ENCODE peak calls at places on chromosomes 11 and 22, in nine cellular contexts. One of them, this sample, is unnamed.

GRCh38 chr11:34363363-34364084 is 5.7 kb upstream of the ABTB2 start:
- DNase-seq in astrocyte of the spinal cord: no peak
- DNase-seq in NCI-H2081: no peak
- DNase-seq in T-cell: no peak
- DNase-seq in NCI-H1417: no peak
- DNase-seq in GM04504: no peak
- DNase-seq in endothelial cell: no peak
- DNase-seq in K562: no peak
- DNase-seq in H54: no peak
- DNase-seq in this sample: no peak

GRCh38 chr11:70471254-70471653 is 72.9 kb downstream of the CTTN start:
- DNase-seq in astrocyte of the spinal cord: no peak
- DNase-seq in NCI-H2081: no peak
- DNase-seq in T-cell: no peak
- DNase-seq in NCI-H1417: no peak
- DNase-seq in GM04504: no peak
- DNase-seq in endothelial cell: peak; percentile 65
- DNase-seq in K562: peak; percentile 90
- DNase-seq in H54: peak; percentile 44
- DNase-seq in this sample: peak; percentile 78

GRCh38 chr22:37270928-37271650 is 11.2 kb upstream of the CYTH4 start:
- DNase-seq in astrocyte of the spinal cord: no peak
- DNase-seq in NCI-H2081: no peak
- DNase-seq in T-cell: no peak
- DNase-seq in NCI-H1417: no peak
- DNase-seq in GM04504: no peak
- DNase-seq in endothelial cell: no peak
- DNase-seq in K562: no peak
- DNase-seq in H54: no peak
- DNase-seq in this sample: no peak

GRCh38 chr11:62444271-62444833 is 25.5 kb downstream of the SCGB1A1 start:
- DNase-seq in astrocyte of the spinal cord: peak; percentile 86
- DNase-seq in NCI-H2081: peak; percentile 71
- DNase-seq in T-cell: peak; percentile 37
- DNase-seq in NCI-H1417: peak; percentile 41
- DNase-seq in GM04504: no peak
- DNase-seq in endothelial cell: no peak
- DNase-seq in K562: no peak
- DNase-seq in H54: no peak
- DNase-seq in this sample: peak; percentile 61

GRCh38 chr22:49426098-49426497 is 401.6 kb downstream of the BRD1 start:
- DNase-seq in astrocyte of the spinal cord: no peak
- DNase-seq in NCI-H2081: no peak
- DNase-seq in T-cell: no peak
- DNase-seq in NCI-H1417: peak; percentile 12
- DNase-seq in GM04504: no peak
- DNase-seq in endothelial cell: no peak
- DNase-seq in K562: no peak
- DNase-seq in H54: no peak
- DNase-seq in this sample: no peak

GRCh38 chr11:7307836-7308235 is 56.1 kb downstream of the SYT9 start:
- DNase-seq in astrocyte of the spinal cord: no peak
- DNase-seq in NCI-H2081: no peak
- DNase-seq in T-cell: no peak
- DNase-seq in NCI-H1417: no peak
- DNase-seq in GM04504: no peak
- DNase-seq in endothelial cell: no peak
- DNase-seq in K562: no peak
- DNase-seq in H54: no peak
- DNase-seq in this sample: peak; percentile 38

GRCh38 chr11:72813740-72814138 is 472 bp upstream of the ATG16L2 start:
- DNase-seq in astrocyte of the spinal cord: no peak
- DNase-seq in NCI-H2081: peak; percentile 73
- DNase-seq in T-cell: no peak
- DNase-seq in NCI-H1417: peak; percentile 85
- DNase-seq in GM04504: no peak
- DNase-seq in endothelial cell: no peak
- DNase-seq in K562: peak; percentile 80
- DNase-seq in H54: peak; percentile 75
- DNase-seq in this sample: peak; percentile 88

GRCh38 chr11:76805206-76805913 is 22.2 kb downstream of the TSKU start:
- DNase-seq in astrocyte of the spinal cord: no peak
- DNase-seq in NCI-H2081: no peak
- DNase-seq in T-cell: no peak
- DNase-seq in NCI-H1417: no peak
- DNase-seq in GM04504: no peak
- DNase-seq in endothelial cell: no peak
- DNase-seq in K562: no peak
- DNase-seq in H54: no peak
- DNase-seq in this sample: peak; percentile 34

GRCh38 chr11:47035108-47035507 is 98.5 kb downstream of the CSTPP1 start:
- DNase-seq in astrocyte of the spinal cord: no peak
- DNase-seq in NCI-H2081: no peak
- DNase-seq in T-cell: no peak
- DNase-seq in NCI-H1417: no peak
- DNase-seq in GM04504: no peak
- DNase-seq in endothelial cell: no peak
- DNase-seq in K562: no peak
- DNase-seq in H54: no peak
- DNase-seq in this sample: no peak

GRCh38 chr11:123429851-123430735 is at the start of gene GRAMD1B:
- DNase-seq in astrocyte of the spinal cord: peak; percentile 84
- DNase-seq in NCI-H2081: peak; percentile 81
- DNase-seq in T-cell: peak; percentile 84
- DNase-seq in NCI-H1417: peak; percentile 50
- DNase-seq in GM04504: peak; percentile 58
- DNase-seq in endothelial cell: peak; percentile 86
- DNase-seq in K562: no peak
- DNase-seq in H54: peak; percentile 50
- DNase-seq in this sample: peak; percentile 84